ENCODE peak calls at places on chromosomes 11 and 22, in nine cellular contexts. R is pancreas; E is CD4-positive, alpha-beta memory T cell; Y is OCI-LY7; X is heart right ventricle; C is MM.1S; J is CD8-positive, alpha-beta T cell; F is left ventricle myocardium inferior; H is cardiac fibroblast. I is an unnamed sample.

GRCh38 chr11:115409691-115410220 is 94.5 kb downstream of the CADM1 start:
- DNase-seq in J (no peak), H (no peak), E (no peak), X (no peak), F (no peak), Y (no peak), R (no peak), C (no peak), I (no peak)

GRCh38 chr11:106017088-106017487 is 5.0 kb downstream of the MSANTD4 start:
- DNase-seq in Y (no peak), E (no peak), X (no peak), R (no peak), J (no peak), H (no peak), F (no peak), C (no peak), I (no peak)

GRCh38 chr11:28168718-28169117 is 60.5 kb downstream of the METTL15 start:
- DNase-seq in J (no peak), R (no peak), C (no peak), E (no peak), F (no peak), X (no peak), Y (no peak), H (no peak), I (no peak)

GRCh38 chr22:21582801-21583740 is 15.6 kb downstream of the UBE2L3 start:
- DNase-seq in X (no peak), H (no peak), F (no peak), E (no peak), R (no peak), Y (peak), J (no peak), C (no peak), I (no peak)

GRCh38 chr22:43951966-43952365 is 3.3 kb upstream of the SAMM50 start:
- DNase-seq in X (no peak), Y (no peak), J (no peak), R (no peak), E (no peak), F (no peak), H (no peak), C (no peak), I (no peak)

GRCh38 chr11:41201156-41201555 is 258.3 kb downstream of the LRRC4C start:
- DNase-seq in Y (peak), C (peak), H (peak), E (no peak), X (peak), F (no peak), J (no peak), R (no peak), I (no peak)

GRCh38 chr11:123694551-123694950 is 40.1 kb upstream of the SCN3B start:
- DNase-seq in R (no peak), E (no peak), X (no peak), F (no peak), C (no peak), J (no peak), Y (no peak), H (no peak), I (no peak)

GRCh38 chr22:36267896-36268485 is 15.1 kb downstream of the APOL1 start:
- DNase-seq in F (no peak), R (no peak), Y (no peak), C (no peak), E (no peak), J (no peak), X (no peak), H (no peak), I (no peak)

GRCh38 chr11:88448131-88448530 is 110.6 kb upstream of the CTSC start:
- DNase-seq in E (no peak), H (no peak), J (no peak), R (no peak), F (no peak), X (no peak), C (no peak), Y (no peak), I (no peak)

GRCh38 chr11:3074912-3075589 is 17.8 kb upstream of the CARS1 start:
- DNase-seq in R (peak), Y (no peak), F (no peak), X (peak), J (no peak), C (no peak), H (no peak), E (no peak), I (no peak)

GRCh38 chr22:23608583-23608982 is 23.5 kb downstream of the DRICH1 start:
- DNase-seq in R (no peak), F (no peak), Y (no peak), C (no peak), J (no peak), E (no peak), X (no peak), H (peak), I (no peak)

GRCh38 chr22:42792909-42793847 is 63.9 kb downstream of the ARFGAP3 start:
- DNase-seq in X (peak), C (no peak), E (no peak), H (no peak), Y (no peak), J (no peak), R (peak), F (peak), I (no peak)

GRCh38 chr22:42322562-42322926 is 52.1 kb upstream of the TCF20 start:
- DNase-seq in R (no peak), Y (no peak), H (no peak), E (no peak), F (no peak), J (no peak), X (no peak), C (no peak), I (no peak)

GRCh38 chr11:96307748-96308133 is 35.3 kb downstream of the MAML2 start:
- DNase-seq in H (peak), E (no peak), Y (no peak), C (no peak), J (no peak), F (no peak), R (no peak), X (no peak), I (no peak)

GRCh38 chr22:28742562-28742962 is 723 bp downstream of the HSCB start:
- DNase-seq in H (no peak), X (no peak), J (no peak), Y (no peak), E (no peak), F (no peak), C (no peak), R (no peak), I (no peak)

GRCh38 chr11:123183391-123184099 is 11.5 kb downstream of the CLMP start:
- DNase-seq in C (no peak), E (no peak), J (no peak), X (no peak), F (no peak), Y (no peak), R (no peak), H (no peak), I (no peak)

GRCh38 chr11:1501421-1502167 is 15.0 kb upstream of the MOB2 start:
- DNase-seq in H (no peak), X (peak), F (peak), E (no peak), Y (no peak), C (no peak), J (no peak), R (peak), I (peak)

GRCh38 chr11:19185516-19186052 is 16.2 kb downstream of the CSRP3 start:
- DNase-seq in Y (no peak), C (no peak), F (no peak), X (no peak), H (no peak), R (no peak), J (no peak), E (no peak), I (no peak)

GRCh38 chr11:34549271-34549670 is 35.7 kb upstream of the ELF5 start:
- DNase-seq in Y (no peak), H (no peak), R (no peak), E (no peak), C (no peak), F (no peak), J (no peak), X (no peak), I (no peak)

GRCh38 chr11:119774180-119774763 is 45.3 kb upstream of the NECTIN1 start:
- DNase-seq in R (no peak), E (no peak), H (peak), F (no peak), C (peak), Y (peak), J (no peak), X (no peak), I (no peak)

GRCh38 chr11:134482865-134483264 is 70.8 kb upstream of the B3GAT1 start:
- DNase-seq in F (no peak), X (no peak), H (no peak), Y (no peak), C (no peak), E (no peak), J (no peak), R (no peak), I (no peak)

GRCh38 chr11:98734686-98735085 is 286.1 kb upstream of the CNTN5 start:
- DNase-seq in J (no peak), H (no peak), X (no peak), F (no peak), Y (no peak), E (no peak), C (peak), R (no peak), I (no peak)

GRCh38 chr11:31810779-31811647 is at the start of gene PAX6:
- DNase-seq in Y (no peak), F (no peak), J (peak), H (peak), R (peak), E (no peak), X (no peak), C (peak), I (peak)

GRCh38 chr11:93773045-93773477 is 11.0 kb upstream of the MED17 start:
- DNase-seq in X (no peak), R (no peak), J (no peak), F (no peak), H (no peak), C (no peak), Y (no peak), E (no peak), I (no peak)

GRCh38 chr11:67605231-67606011 is 1.3 kb upstream of the NDUFV1 start:
- DNase-seq in R (no peak), H (no peak), C (no peak), E (no peak), Y (no peak), J (no peak), F (no peak), X (no peak), I (no peak)

GRCh38 chr11:134837166-134837886 is 425.3 kb upstream of the B3GAT1 start:
- DNase-seq in R (no peak), Y (no peak), F (no peak), X (no peak), C (no peak), H (no peak), J (no peak), E (no peak), I (no peak)

GRCh38 chr11:22194907-22195306 is 2.0 kb downstream of the ANO5 start:
- DNase-seq in H (no peak), C (no peak), J (no peak), R (no peak), X (no peak), Y (no peak), F (no peak), E (no peak), I (no peak)

GRCh38 chr11:22190827-22191463 is 1.9 kb upstream of the ANO5 start:
- DNase-seq in H (no peak), R (no peak), Y (no peak), E (no peak), C (no peak), X (no peak), F (no peak), J (no peak), I (no peak)

GRCh38 chr11:22192289-22192641 is 620 bp upstream of the ANO5 start:
- DNase-seq in E (no peak), F (peak), H (no peak), X (peak), Y (no peak), C (peak), R (peak), J (no peak), I (no peak)

GRCh38 chr11:22193348-22194051 is 615 bp downstream of the ANO5 start:
- DNase-seq in H (no peak), R (peak), F (peak), X (peak), C (peak), J (no peak), Y (no peak), E (no peak), I (peak)

GRCh38 chr11:22192642-22193347 is at the start of gene ANO5:
- DNase-seq in H (peak), F (peak), X (peak), J (no peak), E (no peak), Y (no peak), R (peak), C (peak), I (peak)
- H3K4me3 ChIP-seq in H (peak), F (peak), X (peak), J (no peak), E (no peak), Y (no peak), R (peak), C (peak), I (peak)

GRCh38 chr22:17371446-17371845 is 2.2 kb downstream of the CECR2 start:
- DNase-seq in X (no peak), R (no peak), H (no peak), J (no peak), F (no peak), C (no peak), E (no peak), Y (no peak), I (no peak)
- H3K4me3 ChIP-seq in X (peak), R (no peak), H (peak), J (no peak), F (peak), C (no peak), E (no peak), Y (no peak), I (no peak)

DNA sequence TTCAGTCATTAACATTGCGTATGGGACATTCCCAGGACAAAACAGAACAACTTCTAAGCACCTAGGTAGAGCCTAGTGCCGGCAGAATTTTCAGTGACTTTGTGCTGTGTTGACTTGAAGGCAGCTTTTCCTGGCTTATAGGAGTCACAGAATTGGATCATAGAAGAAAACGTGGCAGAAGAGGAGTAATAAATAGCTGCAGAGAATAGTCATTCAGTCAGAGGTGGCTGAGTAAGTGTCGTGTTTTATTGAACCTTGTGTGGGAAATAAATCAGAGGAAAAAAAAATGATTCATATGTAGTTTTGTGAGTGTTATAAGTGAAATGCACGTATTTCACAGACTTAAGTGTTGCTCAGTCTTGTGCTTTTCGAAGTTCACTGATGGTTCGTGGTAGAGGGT is 2.1 kb downstream of the BARX2 start:
- DNase-seq in E (no peak), F (no peak), C (no peak), J (no peak), Y (no peak), H (no peak), R (no peak), X (no peak), I (no peak)
- H3K4me3 ChIP-seq in E (no peak), F (no peak), C (peak), J (no peak), Y (no peak), H (no peak), R (peak), X (no peak), I (no peak)

GRCh38 chr11:5592615-5593014 is 3.8 kb upstream of the TRIM6 start:
- DNase-seq in F (no peak), E (no peak), J (no peak), X (no peak), C (no peak), H (no peak), R (no peak), Y (no peak), I (no peak)
- H3K4me3 ChIP-seq in F (no peak), E (no peak), J (no peak), X (no peak), C (no peak), H (no peak), R (no peak), Y (no peak), I (no peak)

GRCh38 chr11:62983536-62984199 is 1.1 kb downstream of the SLC22A6 start:
- DNase-seq in R (no peak), Y (no peak), X (no peak), F (no peak), H (no peak), E (no peak), C (no peak), J (no peak), I (no peak)

GRCh38 chr11:62985351-62985750 is 584 bp upstream of the SLC22A6 start:
- DNase-seq in R (no peak), H (no peak), E (no peak), C (no peak), X (no peak), Y (no peak), F (no peak), J (no peak), I (no peak)

GRCh38 chr11:62984451-62984991 is at the start of gene SLC22A6:
- DNase-seq in E (no peak), C (no peak), X (no peak), J (no peak), R (no peak), H (no peak), F (no peak), Y (no peak), I (no peak)

DNA sequence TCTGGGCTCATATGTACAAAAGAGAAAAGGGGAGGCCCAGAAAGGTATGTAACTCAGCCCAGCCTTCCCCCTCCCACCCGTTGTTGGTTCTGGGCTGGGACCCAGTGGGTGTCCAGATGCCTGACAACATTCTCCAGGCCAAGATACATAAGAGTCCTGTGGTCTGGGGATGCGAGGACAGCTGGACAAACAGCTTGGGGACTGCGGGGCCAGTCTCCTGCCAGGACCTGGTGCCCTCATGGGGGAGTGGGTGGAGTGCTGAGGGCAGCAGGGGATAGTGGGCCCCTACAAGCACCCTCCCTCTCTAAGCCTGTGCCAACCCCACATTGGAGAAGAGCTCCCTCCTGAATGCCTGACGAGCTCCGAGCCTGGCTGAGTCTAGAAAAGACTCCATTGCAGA is 3.5 kb upstream of the SLC22A6 start:
- DNase-seq in C (no peak), H (no peak), X (no peak), Y (no peak), F (no peak), J (no peak), R (no peak), E (no peak), I (no peak)
- H3K4me3 ChIP-seq in C (no peak), H (no peak), X (no peak), Y (no peak), F (no peak), J (no peak), R (no peak), E (no peak), I (no peak)

GRCh38 chr11:63612181-63612580 is 2.1 kb downstream of the PLAAT3 start:
- DNase-seq in X (no peak), F (no peak), H (peak), R (no peak), E (no peak), J (no peak), Y (no peak), C (no peak), I (no peak)

GRCh38 chr11:63609971-63610580 is 4.2 kb downstream of the PLAAT3 start:
- DNase-seq in F (no peak), H (no peak), R (no peak), X (no peak), C (no peak), J (no peak), E (no peak), Y (no peak), I (no peak)

GRCh38 chr11:63610604-63611394 is 3.4 kb downstream of the PLAAT3 start:
- DNase-seq in X (peak), F (no peak), J (no peak), C (no peak), Y (no peak), H (peak), E (no peak), R (no peak), I (no peak)

GRCh38 chr11:63609536-63609935 is 4.7 kb downstream of the PLAAT3 start:
- DNase-seq in E (no peak), X (peak), R (no peak), F (peak), J (no peak), H (peak), Y (no peak), C (no peak), I (no peak)

GRCh38 chr11:63611395-63611747 is 2.9 kb downstream of the PLAAT3 start:
- DNase-seq in Y (no peak), E (no peak), F (no peak), R (no peak), X (no peak), C (no peak), J (no peak), H (no peak), I (no peak)
- H3K4me3 ChIP-seq in Y (no peak), E (no peak), F (peak), R (no peak), X (peak), C (no peak), J (no peak), H (no peak), I (no peak)

DNA sequence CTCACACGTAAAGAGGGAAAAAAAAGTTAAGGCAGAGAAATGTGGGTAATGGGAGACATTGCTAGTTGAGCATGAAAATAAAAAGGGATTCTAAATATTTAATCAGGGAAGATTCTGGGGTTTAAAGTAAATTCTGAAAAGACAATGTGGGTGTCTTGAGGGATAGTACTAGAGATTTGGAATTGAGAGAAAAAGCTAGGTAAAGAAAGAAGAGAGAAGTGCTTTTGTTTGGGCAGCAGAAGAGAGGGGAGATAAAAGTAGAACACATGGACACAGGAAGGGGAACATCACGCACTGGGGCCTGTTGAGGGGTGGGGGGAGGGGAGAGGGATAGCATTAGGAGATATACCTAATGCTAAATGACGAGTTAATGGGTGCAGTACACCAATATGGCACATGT is 3.5 kb upstream of the YPEL4 start:
- DNase-seq in R (no peak), H (no peak), F (no peak), J (no peak), E (no peak), X (no peak), Y (no peak), C (no peak), I (no peak)
- H3K4me3 ChIP-seq in R (no peak), H (no peak), F (no peak), J (no peak), E (no peak), X (no peak), Y (no peak), C (peak), I (no peak)

DNA sequence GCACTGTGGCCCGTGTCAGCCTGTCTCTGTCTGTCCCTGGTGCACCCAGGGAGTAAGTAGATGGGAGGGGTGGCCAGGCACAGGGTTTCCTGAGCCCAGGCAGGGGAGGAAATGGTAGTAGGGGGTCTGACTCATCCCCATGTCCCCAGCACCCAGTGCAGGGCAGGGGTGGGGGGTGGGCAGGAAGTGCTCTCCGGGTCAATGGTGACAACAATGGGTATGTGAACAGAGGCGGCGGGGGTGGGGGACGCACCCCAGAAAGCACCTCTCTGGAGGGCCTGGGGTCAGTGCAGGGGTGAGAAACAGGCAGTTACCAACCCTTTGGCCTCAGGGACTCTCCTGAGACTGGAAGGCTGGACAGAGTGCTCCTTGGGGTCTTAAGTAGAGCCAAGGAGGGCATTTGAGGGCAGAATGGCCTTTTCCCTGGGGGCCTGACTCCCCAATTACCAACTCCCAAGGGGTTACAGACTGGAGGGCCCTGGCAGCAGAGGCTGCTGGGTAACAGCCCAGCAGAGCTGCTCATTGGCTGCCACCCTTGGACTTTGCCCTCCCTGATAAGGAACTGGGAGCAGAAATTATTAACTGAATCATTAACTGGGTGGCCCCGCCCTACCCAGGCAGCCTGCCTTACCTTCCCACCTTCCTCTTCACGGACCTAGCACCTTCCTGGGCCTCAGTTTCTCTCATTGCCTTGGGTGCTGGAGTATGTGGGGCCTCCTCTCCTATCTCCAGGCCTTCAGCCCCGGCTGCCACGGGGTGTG is 4.2 kb downstream of the MYRF start:
- DNase-seq in F (no peak), C (no peak), J (peak), R (peak), X (no peak), E (no peak), Y (no peak), H (peak), I (no peak)
- H3K4me3 ChIP-seq in F (no peak), C (no peak), J (no peak), R (peak), X (no peak), E (no peak), Y (no peak), H (no peak), I (no peak)

GRCh38 chr11:46238078-46238966 is 39.1 kb upstream of the CREB3L1 start:
- DNase-seq in C (no peak), F (peak), H (peak), E (peak), J (peak), X (peak), Y (no peak), R (peak), I (peak)
- H3K4me3 ChIP-seq in C (peak), F (peak), H (peak), E (peak), J (peak), X (peak), Y (no peak), R (peak), I (peak)

GRCh38 chr11:46361283-46362145 is 14.3 kb downstream of the DGKZ start:
- DNase-seq in X (peak), F (peak), C (peak), J (peak), R (no peak), Y (peak), E (peak), H (peak), I (peak)
- H3K4me3 ChIP-seq in X (peak), F (peak), C (peak), J (peak), R (no peak), Y (peak), E (peak), H (peak), I (no peak)

I was measured in aorta.